ENCODE peak calls at places on chromosomes 4 and X, in five cellular contexts. E is transverse colon, T is fibroblast of the aortic adventitia, W is small intestine, U is cardiac fibroblast. Y is an unnamed sample.

GRCh38 chrX:32267796-32268195 is 943.6 kb downstream of the DMD start:
- DNase-seq in U (no peak), W (peak), T (no peak), E (no peak), Y (no peak)

GRCh38 chrX:150362599-150363481 is at the start of gene MAMLD1:
- DNase-seq in W (no peak), E (peak), T (peak), U (peak), Y (peak)

GRCh38 chr4:162770761-162771490 is 395.8 kb downstream of the NAF1 start:
- DNase-seq in U (peak), W (no peak), E (no peak), T (no peak), Y (no peak)

GRCh38 chr4:88008624-88009235 is 1.3 kb downstream of the PKD2 start:
- DNase-seq in E (no peak), W (no peak), U (peak), T (peak), Y (no peak)

GRCh38 chr4:181770971-181771370 is 472.2 kb upstream of the TENM3 start:
- DNase-seq in E (no peak), W (no peak), T (peak), U (no peak), Y (no peak)

GRCh38 chr4:103493450-103494159 is 226.2 kb downstream of the TACR3 start:
- DNase-seq in E (no peak), U (no peak), W (no peak), T (no peak), Y (no peak)

GRCh38 chr4:108034560-108034959 is 44.9 kb downstream of the HADH start:
- DNase-seq in E (no peak), U (no peak), T (no peak), W (no peak), Y (peak)

GRCh38 chr4:111883557-111883999 is 261.7 kb upstream of the FAM241A start:
- DNase-seq in U (no peak), W (peak), E (no peak), T (no peak), Y (no peak)

GRCh38 chrX:65420154-65420553 is 114.4 kb downstream of the LAS1L start:
- DNase-seq in W (no peak), T (no peak), E (no peak), U (no peak), Y (no peak)

DNA sequence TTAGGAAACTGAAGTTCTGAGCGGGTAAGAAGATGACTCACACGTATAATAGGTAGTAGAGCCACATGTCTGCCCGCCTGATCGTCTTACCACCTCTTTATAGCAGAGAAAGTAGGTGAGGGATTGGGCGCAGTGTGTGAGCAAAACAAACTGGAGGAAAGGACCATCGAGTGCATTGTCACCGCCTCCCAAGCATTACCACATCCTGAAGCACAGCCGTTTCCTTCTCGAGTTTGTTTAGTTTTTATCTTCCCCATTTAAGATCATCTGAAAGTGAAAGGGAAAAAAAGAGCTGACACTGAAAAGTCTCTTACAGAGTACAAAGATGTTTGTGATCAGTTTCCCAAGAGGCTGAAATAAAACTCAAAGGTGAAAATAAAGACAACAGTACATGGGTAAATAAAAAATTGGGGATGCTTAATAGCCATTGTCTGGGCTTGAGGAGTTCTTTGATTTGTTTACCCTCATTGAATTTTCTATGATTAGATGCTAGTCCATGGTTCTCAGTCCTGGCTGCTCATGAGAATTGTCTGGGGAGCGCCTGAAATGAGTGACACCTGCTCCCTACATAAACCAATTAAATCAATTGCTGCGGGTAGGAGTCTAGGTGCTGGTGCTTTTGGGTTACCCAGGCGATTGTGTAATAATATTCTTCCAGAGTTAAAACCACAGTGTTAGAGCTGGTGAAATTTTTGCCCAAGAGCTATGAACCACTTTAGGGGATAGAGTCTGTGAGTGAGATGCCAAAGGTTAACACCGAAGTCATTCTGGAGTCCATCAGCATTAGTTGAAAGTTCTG is 15.0 kb downstream of the PDK3 start:
- DNase-seq in T (no peak), E (peak), U (no peak), W (peak), Y (peak)
- H3K4me3 ChIP-seq in T (no peak), E (no peak), U (no peak), W (no peak), Y (peak)

DNA sequence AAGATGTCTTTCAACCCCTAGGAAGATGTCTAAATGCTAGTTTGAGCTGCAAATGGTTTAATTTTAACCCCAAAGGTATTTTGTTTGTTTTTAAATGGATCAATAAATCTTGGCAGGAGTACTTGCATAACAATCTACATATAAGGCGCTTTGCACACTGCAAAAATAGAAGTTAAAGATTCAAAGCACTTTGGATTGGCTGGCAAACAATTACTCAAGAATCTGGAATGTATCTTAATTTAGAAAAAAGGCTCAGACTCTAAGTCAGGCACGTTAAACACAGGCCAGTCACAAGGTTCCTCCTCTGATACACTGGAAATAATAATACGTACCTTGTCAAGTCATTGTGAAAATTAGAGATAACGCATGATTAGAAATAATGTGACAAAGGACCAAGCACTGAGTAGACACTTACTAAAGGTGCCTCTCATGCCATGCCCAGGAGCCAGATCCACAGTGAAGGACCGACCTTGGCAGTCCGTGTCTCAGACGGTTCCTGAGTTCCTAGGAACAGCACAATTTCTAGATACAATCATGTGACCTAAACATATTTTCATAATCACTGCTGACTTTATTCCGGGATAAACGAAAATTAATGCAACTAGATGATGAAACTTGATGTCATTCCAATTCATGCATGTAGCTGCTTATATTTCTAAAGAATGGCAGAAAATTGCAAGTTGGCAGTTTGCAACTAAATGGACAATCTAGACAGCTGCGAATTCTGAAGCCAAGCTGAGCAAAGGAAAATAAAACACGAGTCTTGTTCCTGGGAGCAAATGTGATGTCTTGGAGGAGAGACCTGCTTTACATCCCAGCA is 49.6 kb downstream of the PROM1 start:
- DNase-seq in U (peak), W (no peak), E (no peak), T (peak), Y (no peak)
- H3K4me3 ChIP-seq in U (no peak), W (no peak), E (no peak), T (no peak), Y (no peak)

GRCh38 chrX:48574270-48575266 is at the start of gene RBM3:
- DNase-seq in W (peak), U (peak), T (peak), E (peak), Y (peak)

GRCh38 chrX:48575642-48576041 is 1.4 kb downstream of the RBM3 start:
- DNase-seq in T (no peak), W (no peak), U (no peak), E (no peak), Y (no peak)

GRCh38 chrX:48573690-48574269 is 504 bp upstream of the RBM3 start:
- DNase-seq in U (no peak), W (no peak), T (no peak), E (peak), Y (no peak)

GRCh38 chrX:48578661-48579128 is 4.4 kb downstream of the RBM3 start:
- DNase-seq in W (no peak), T (peak), E (no peak), U (no peak), Y (no peak)

DNA sequence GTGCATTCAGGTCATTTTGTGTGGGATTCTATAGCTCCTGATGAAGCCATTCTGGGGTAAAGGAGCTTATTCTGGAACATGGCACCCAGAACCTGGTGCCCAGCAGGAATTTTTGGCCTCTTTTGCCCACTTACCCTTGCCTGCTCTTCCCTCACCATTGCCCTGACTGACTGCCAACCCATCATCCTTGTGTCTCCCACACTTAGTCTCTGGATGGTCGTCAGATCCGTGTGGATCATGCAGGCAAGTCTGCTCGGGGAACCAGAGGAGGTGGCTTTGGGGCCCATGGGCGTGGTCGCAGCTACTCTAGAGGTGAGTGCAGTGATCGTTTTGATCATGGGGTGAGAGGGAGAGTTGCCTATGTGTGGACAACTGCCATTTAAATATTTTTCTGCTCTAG is 1.8 kb downstream of the RBM3 start:
- DNase-seq in E (no peak), T (no peak), U (no peak), W (no peak), Y (no peak)
- H3K4me3 ChIP-seq in E (no peak), T (peak), U (peak), W (no peak), Y (no peak)

DNA sequence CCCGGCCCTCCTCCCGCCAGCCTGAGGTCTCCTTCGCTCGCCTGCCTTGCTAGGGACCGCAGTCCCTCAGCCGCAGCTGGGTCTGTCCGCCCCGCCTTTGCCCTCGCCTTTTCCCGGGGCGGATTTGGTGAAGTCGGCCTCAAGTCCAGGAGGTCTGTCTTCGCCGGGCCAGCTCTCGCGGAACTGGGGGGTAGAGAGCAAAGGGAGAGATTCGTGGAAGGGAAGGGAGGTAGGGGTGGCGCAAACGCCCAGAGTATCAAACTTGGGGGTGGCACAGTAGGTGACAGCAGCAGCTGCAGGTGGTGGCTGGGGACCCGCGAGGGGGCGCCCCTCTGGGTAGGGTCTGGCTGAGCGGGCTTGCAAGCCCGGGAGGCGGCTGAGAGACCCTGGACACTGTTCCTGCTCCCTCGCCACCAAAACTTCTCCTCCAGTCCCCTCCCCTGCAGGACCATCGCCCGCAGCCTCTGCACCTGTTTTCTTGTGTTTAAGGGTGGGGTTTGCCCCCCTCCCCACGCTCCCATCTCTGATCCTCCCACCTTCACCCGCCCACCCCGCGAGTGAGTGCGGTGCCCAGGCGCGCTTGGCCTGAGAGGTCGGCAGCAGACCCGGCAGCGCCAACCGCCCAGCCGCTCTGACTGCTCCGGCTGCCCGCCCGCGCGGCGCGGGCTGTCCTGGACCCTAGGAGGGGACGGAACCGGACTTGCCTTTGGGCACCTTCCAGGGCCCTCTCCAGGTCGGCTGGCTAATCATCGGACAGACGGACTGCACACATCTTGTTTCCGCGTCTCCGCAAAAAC is at the start of gene NPY2R:
- DNase-seq in W (no peak), E (peak), U (no peak), T (no peak), Y (no peak)
- H3K4me3 ChIP-seq in W (peak), E (no peak), U (peak), T (peak), Y (no peak)

DNA sequence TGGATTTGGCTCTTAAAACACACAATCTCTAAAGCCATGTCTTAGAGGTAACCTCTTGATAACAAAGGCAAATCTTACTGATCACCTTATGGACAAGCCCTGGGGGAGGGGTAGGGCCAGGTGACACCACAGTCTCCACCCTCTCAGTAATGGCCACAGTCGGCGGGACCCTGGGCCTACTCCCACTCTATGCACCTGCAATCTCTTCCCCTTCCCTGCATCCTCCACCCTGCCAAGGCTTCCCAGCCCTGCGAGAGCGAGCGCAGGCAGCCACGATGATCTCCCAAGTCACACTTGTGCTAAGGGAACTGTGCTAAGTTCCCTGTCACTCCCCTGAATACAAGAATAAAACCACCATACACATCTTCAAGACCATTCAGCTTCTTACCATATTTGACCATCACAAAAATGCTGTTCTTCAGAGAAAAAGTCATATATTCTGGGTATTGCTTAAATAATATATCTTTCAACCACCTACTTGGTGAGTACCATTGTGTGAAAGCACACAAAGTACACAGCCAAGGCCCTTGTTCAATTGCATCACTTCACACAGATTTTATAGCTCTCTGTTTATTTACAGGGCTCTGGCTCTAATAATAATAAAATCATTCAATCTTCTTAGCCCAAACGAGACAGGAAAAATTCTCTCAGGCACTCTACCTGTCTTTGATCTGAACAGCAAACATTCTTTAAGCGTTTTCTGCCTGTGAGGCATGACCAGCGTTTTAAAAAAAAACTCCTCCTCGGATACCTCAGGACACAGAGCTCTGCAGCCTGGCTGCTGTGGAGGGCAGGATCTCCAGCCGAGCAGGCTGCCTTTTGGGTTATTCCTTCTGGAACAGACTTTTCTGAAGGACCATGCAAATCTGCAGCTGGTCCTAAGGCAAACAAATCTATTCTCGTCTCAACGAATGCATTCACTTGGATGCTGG is 115.7 kb upstream of the MAP3K15 start:
- DNase-seq in T (no peak), U (no peak), E (no peak), W (peak), Y (no peak)
- H3K4me3 ChIP-seq in T (no peak), U (no peak), E (no peak), W (no peak), Y (no peak)

DNA sequence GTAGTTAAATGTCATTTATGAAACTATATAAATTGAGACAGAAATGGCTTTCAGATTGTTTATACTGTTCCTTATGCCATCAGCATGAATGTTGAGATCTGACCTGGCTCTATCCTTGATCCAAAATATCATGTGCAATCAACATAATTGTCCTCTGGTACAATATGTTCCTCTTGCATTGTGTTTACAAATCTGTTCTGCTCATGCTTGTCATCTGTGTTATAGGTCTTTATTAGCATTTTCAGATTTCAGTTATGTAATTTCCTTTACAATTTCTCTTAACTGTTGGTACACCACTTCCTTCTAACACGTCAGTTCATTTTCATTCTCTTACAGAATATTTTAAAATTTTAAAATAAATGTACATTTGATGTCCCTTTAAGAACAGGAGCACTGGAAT is 1.6 kb downstream of the HPGD start:
- DNase-seq in U (no peak), W (peak), T (no peak), E (no peak), Y (no peak)
- H3K4me3 ChIP-seq in U (no peak), W (no peak), T (no peak), E (no peak), Y (no peak)